ENCODE peak calls at places on chromosomes 7 and 10, in four cellular contexts. Y is body of pancreas, H is MM.1S, W is Calu3. J is an unnamed sample.

GRCh38 chr10:92124524-92125168 is 166.2 kb downstream of the CPEB3 start:
- DNase-seq in Y (peak), H (no peak), W (peak), J (peak)

GRCh38 chr7:50145801-50146338 is 52.8 kb upstream of the ZPBP start:
- DNase-seq in Y (no peak), H (no peak), W (no peak), J (no peak)

GRCh38 chr7:26085771-26086170 is 66.2 kb upstream of the NFE2L3 start:
- DNase-seq in Y (no peak), H (no peak), W (no peak), J (no peak)

GRCh38 chr7:99953649-99954048 is 22.2 kb downstream of the AZGP1 start:
- DNase-seq in Y (peak), H (no peak), W (peak), J (peak)

GRCh38 chr10:97234403-97234802 is 48.6 kb upstream of the SLIT1 start:
- DNase-seq in Y (no peak), H (peak), W (peak), J (peak)

GRCh38 chr10:46218921-46219320 is 67.9 kb upstream of the ANTXRL start:
- DNase-seq in Y (no peak), H (no peak), W (no peak), J (no peak)

GRCh38 chr7:75957021-75957736 is 37.2 kb downstream of the TMEM120A start:
- DNase-seq in Y (peak), H (no peak), W (peak), J (no peak)

GRCh38 chr10:95246582-95247051 is 44.2 kb downstream of the PDLIM1 start:
- DNase-seq in Y (peak), H (peak), W (peak), J (peak)

GRCh38 chr7:33904680-33905388 is 505 bp upstream of the BMPER start:
- DNase-seq in Y (peak), H (peak), W (peak), J (no peak)

GRCh38 chr7:117937049-117937448 is 63.8 kb upstream of the CTTNBP2 start:
- DNase-seq in Y (no peak), H (no peak), W (no peak), J (no peak)

GRCh38 chr7:50341709-50342108 is 37.2 kb downstream of the IKZF1 start:
- DNase-seq in Y (no peak), H (no peak), W (no peak), J (no peak)

GRCh38 chr7:87140271-87140748 is 11.9 kb upstream of the DMTF1 start:
- DNase-seq in Y (no peak), H (no peak), W (no peak), J (no peak)

GRCh38 chr10:58319599-58319998 is 15.2 kb upstream of the UBE2D1 start:
- DNase-seq in Y (no peak), H (no peak), W (no peak), J (no peak)

GRCh38 chr7:139758388-139758787 is 19.4 kb downstream of the HIPK2 start:
- DNase-seq in Y (peak), H (no peak), W (no peak), J (no peak)

GRCh38 chr10:117004627-117005453 is at the start of gene SHTN1:
- DNase-seq in Y (peak), H (peak), W (peak), J (peak)

GRCh38 chr10:89613582-89613981 is 31.5 kb downstream of the PANK1 start:
- DNase-seq in Y (no peak), H (no peak), W (no peak), J (no peak)

GRCh38 chr7:115097175-115097671 is 175.3 kb downstream of the MDFIC start:
- DNase-seq in Y (no peak), H (no peak), W (peak), J (no peak)

GRCh38 chr7:98203261-98203963 is 7.8 kb upstream of the BHLHA15 start:
- DNase-seq in Y (no peak), H (no peak), W (no peak), J (no peak)

GRCh38 chr10:34861293-34862004 is 46.4 kb upstream of the PARD3 start:
- DNase-seq in Y (peak), H (no peak), W (no peak), J (peak)

GRCh38 chr7:151851782-151852181 is 25.1 kb downstream of the PRKAG2 start:
- DNase-seq in Y (peak), H (no peak), W (no peak), J (no peak)

GRCh38 chr10:129171816-129172215 is 295.2 kb upstream of the MGMT start:
- DNase-seq in Y (no peak), H (no peak), W (no peak), J (no peak)

GRCh38 chr7:17307969-17308648 is 9.7 kb downstream of the AHR start:
- DNase-seq in Y (no peak), H (no peak), W (no peak), J (no peak)

GRCh38 chr10:88097092-88097894 is 233.9 kb downstream of the PTEN start:
- DNase-seq in Y (no peak), H (no peak), W (no peak), J (no peak)

GRCh38 chr10:56823849-56824248 is 462.8 kb upstream of the ZWINT start:
- DNase-seq in Y (no peak), H (peak), W (peak), J (no peak)

GRCh38 chr7:47571355-47572100 is 10.4 kb downstream of the TNS3 start:
- DNase-seq in Y (peak), H (peak), W (peak), J (no peak)

GRCh38 chr7:151853896-151854807 is 22.8 kb downstream of the PRKAG2 start:
- DNase-seq in Y (peak), H (no peak), W (no peak), J (no peak)

GRCh38 chr10:26890956-26891355 is 30.2 kb upstream of the ABI1 start:
- DNase-seq in Y (peak), H (peak), W (peak), J (peak)

GRCh38 chr10:113058175-113058961 is 108.3 kb downstream of the TCF7L2 start:
- DNase-seq in Y (no peak), H (no peak), W (no peak), J (no peak)

GRCh38 chr7:1458676-1459511 is at the start of gene MICALL2:
- DNase-seq in Y (peak), H (no peak), W (peak), J (no peak)

GRCh38 chr10:131933695-131934086 is 32.9 kb downstream of the PPP2R2D start:
- DNase-seq in Y (no peak), H (no peak), W (no peak), J (no peak)

GRCh38 chr10:121928528-121928884 is 675 bp upstream of the ATE1 start:
- DNase-seq in Y (peak), H (peak), W (no peak), J (peak)

GRCh38 chr10:93993782-93994668 is at the start of gene PLCE1:
- DNase-seq in Y (peak), H (peak), W (peak), J (no peak)

GRCh38 chr7:88254721-88255120 is 34.9 kb upstream of the SRI start:
- DNase-seq in Y (no peak), H (no peak), W (peak), J (no peak)

GRCh38 chr7:134720091-134720935 is 59.1 kb upstream of the CALD1 start:
- DNase-seq in Y (no peak), H (no peak), W (no peak), J (no peak)

GRCh38 chr10:48231178-48231577 is 43.3 kb downstream of the FRMPD2 start:
- DNase-seq in Y (no peak), H (no peak), W (no peak), J (no peak)

GRCh38 chr10:64038097-64038496 is 516.9 kb downstream of the REEP3 start:
- DNase-seq in Y (no peak), H (no peak), W (no peak), J (no peak)

GRCh38 chr10:98267894-98268693 is at the start of gene LOXL4:
- DNase-seq in Y (peak), H (no peak), W (peak), J (no peak)

GRCh38 chr7:64630496-64630895 is 35.4 kb upstream of the ZNF107 start:
- DNase-seq in Y (peak), H (no peak), W (no peak), J (peak)
- TF ChIP-seq CTCF in Y (peak), H (peak), W (no peak), J (peak)

GRCh38 chr7:135801045-135801693 is 52.6 kb upstream of the FAM180A start:
- DNase-seq in Y (peak), H (peak), W (peak), J (peak)

GRCh38 chr7:135800560-135800959 is 51.9 kb upstream of the FAM180A start:
- DNase-seq in Y (no peak), H (no peak), W (no peak), J (no peak)

GRCh38 chr7:135798104-135798503 is 49.5 kb upstream of the FAM180A start:
- DNase-seq in Y (no peak), H (no peak), W (no peak), J (no peak)

GRCh38 chr7:135801877-135802276 is 53.3 kb upstream of the FAM180A start:
- DNase-seq in Y (peak), H (no peak), W (no peak), J (no peak)

GRCh38 chr7:135799881-135800280 is 51.3 kb upstream of the FAM180A start:
- DNase-seq in Y (no peak), H (no peak), W (no peak), J (no peak)
- TF ChIP-seq CTCF in Y (no peak), H (no peak), W (no peak), J (no peak)

GRCh38 chr7:64494912-64495461 is 67.9 kb downstream of the ZNF680 start:
- DNase-seq in Y (no peak), H (no peak), W (no peak), J (no peak)
- TF ChIP-seq CTCF in Y (no peak), H (no peak), W (no peak), J (no peak)

GRCh38 chr10:130424418-130424817 is 288.2 kb downstream of the GLRX3 start:
- DNase-seq in Y (no peak), H (no peak), W (no peak), J (no peak)

GRCh38 chr10:130425169-130425568 is 289.0 kb downstream of the GLRX3 start:
- DNase-seq in Y (no peak), H (no peak), W (no peak), J (no peak)

GRCh38 chr10:130423455-130424305 is 287.5 kb downstream of the GLRX3 start:
- DNase-seq in Y (no peak), H (no peak), W (no peak), J (no peak)

GRCh38 chr10:130421909-130422308 is 285.7 kb downstream of the GLRX3 start:
- DNase-seq in Y (no peak), H (no peak), W (no peak), J (no peak)

GRCh38 chr10:130422366-130423324 is 286.5 kb downstream of the GLRX3 start:
- DNase-seq in Y (no peak), H (no peak), W (no peak), J (no peak)
- TF ChIP-seq CTCF in Y (no peak), H (no peak), W (no peak), J (no peak)

GRCh38 chr10:59970396-59971368 is 64.3 kb upstream of the CCDC6 start:
- DNase-seq in Y (no peak), H (no peak), W (no peak), J (no peak)
- TF ChIP-seq CTCF in Y (no peak), H (no peak), W (no peak), J (no peak)

J was measured in LNCaP clone FGC.